ENCODE peak calls at places on chromosomes 6 and 20, in six cellular contexts. One of them, this sample, is unnamed.

GRCh38 chr20:62500237-62500864 is 24.6 kb upstream of the GATA5 start:
- DNase-seq in left cardiac atrium: peak
- DNase-seq in activated CD4-positive, CD25-positive, alpha-beta regulatory T cell: peak
- DNase-seq in myocyte: peak
- DNase-seq in NCI-H1436: peak
- DNase-seq in fibroblast of mammary gland: peak
- DNase-seq in this sample: peak

GRCh38 chr20:3861191-3861590 is 14.6 kb downstream of the MAVS start:
- DNase-seq in left cardiac atrium: no peak
- DNase-seq in activated CD4-positive, CD25-positive, alpha-beta regulatory T cell: no peak
- DNase-seq in myocyte: no peak
- DNase-seq in NCI-H1436: no peak
- DNase-seq in fibroblast of mammary gland: no peak
- DNase-seq in this sample: no peak

GRCh38 chr20:46414608-46415007 is 8.2 kb upstream of the ELMO2 start:
- DNase-seq in left cardiac atrium: no peak
- DNase-seq in activated CD4-positive, CD25-positive, alpha-beta regulatory T cell: no peak
- DNase-seq in myocyte: no peak
- DNase-seq in NCI-H1436: no peak
- DNase-seq in fibroblast of mammary gland: no peak
- DNase-seq in this sample: no peak

GRCh38 chr20:63009988-63010769 is 3.4 kb upstream of the BHLHE23 start:
- DNase-seq in left cardiac atrium: no peak
- DNase-seq in activated CD4-positive, CD25-positive, alpha-beta regulatory T cell: peak
- DNase-seq in myocyte: peak
- DNase-seq in NCI-H1436: no peak
- DNase-seq in fibroblast of mammary gland: peak
- DNase-seq in this sample: peak

GRCh38 chr6:35048031-35048613 is 93.0 kb downstream of the TCP11 start:
- DNase-seq in left cardiac atrium: no peak
- DNase-seq in activated CD4-positive, CD25-positive, alpha-beta regulatory T cell: no peak
- DNase-seq in myocyte: peak
- DNase-seq in NCI-H1436: no peak
- DNase-seq in fibroblast of mammary gland: no peak
- DNase-seq in this sample: peak

GRCh38 chr6:53199156-53199555 is 50.5 kb upstream of the GCM1 start:
- DNase-seq in left cardiac atrium: no peak
- DNase-seq in activated CD4-positive, CD25-positive, alpha-beta regulatory T cell: no peak
- DNase-seq in myocyte: no peak
- DNase-seq in NCI-H1436: no peak
- DNase-seq in fibroblast of mammary gland: no peak
- DNase-seq in this sample: no peak

GRCh38 chr6:159013229-159013628 is 13.2 kb upstream of the RSPH3 start:
- DNase-seq in left cardiac atrium: no peak
- DNase-seq in activated CD4-positive, CD25-positive, alpha-beta regulatory T cell: no peak
- DNase-seq in myocyte: peak
- DNase-seq in NCI-H1436: no peak
- DNase-seq in fibroblast of mammary gland: peak
- DNase-seq in this sample: no peak

GRCh38 chr6:152858151-152858550 is 107.6 kb downstream of the VIP start:
- DNase-seq in left cardiac atrium: no peak
- DNase-seq in activated CD4-positive, CD25-positive, alpha-beta regulatory T cell: no peak
- DNase-seq in myocyte: no peak
- DNase-seq in NCI-H1436: no peak
- DNase-seq in fibroblast of mammary gland: no peak
- DNase-seq in this sample: no peak

GRCh38 chr6:32168350-32168749 is 4.0 kb downstream of the EGFL8 start:
- DNase-seq in left cardiac atrium: no peak
- DNase-seq in activated CD4-positive, CD25-positive, alpha-beta regulatory T cell: no peak
- DNase-seq in myocyte: no peak
- DNase-seq in NCI-H1436: no peak
- DNase-seq in fibroblast of mammary gland: no peak
- DNase-seq in this sample: no peak

GRCh38 chr6:51513891-51514290 is 573.5 kb downstream of the PKHD1 start:
- DNase-seq in left cardiac atrium: no peak
- DNase-seq in activated CD4-positive, CD25-positive, alpha-beta regulatory T cell: no peak
- DNase-seq in myocyte: no peak
- DNase-seq in NCI-H1436: no peak
- DNase-seq in fibroblast of mammary gland: no peak
- DNase-seq in this sample: no peak

GRCh38 chr6:168606722-168607121 is 165.7 kb downstream of the SMOC2 start:
- DNase-seq in left cardiac atrium: no peak
- DNase-seq in activated CD4-positive, CD25-positive, alpha-beta regulatory T cell: no peak
- DNase-seq in myocyte: no peak
- DNase-seq in NCI-H1436: no peak
- DNase-seq in fibroblast of mammary gland: no peak
- DNase-seq in this sample: no peak

GRCh38 chr20:57439432-57439831 is 48.2 kb downstream of the RBM38 start:
- DNase-seq in left cardiac atrium: peak
- DNase-seq in activated CD4-positive, CD25-positive, alpha-beta regulatory T cell: no peak
- DNase-seq in myocyte: peak
- DNase-seq in NCI-H1436: no peak
- DNase-seq in fibroblast of mammary gland: no peak
- DNase-seq in this sample: peak

GRCh38 chr6:157151029-157151428 is 172.3 kb downstream of the TMEM242 start:
- DNase-seq in left cardiac atrium: peak
- DNase-seq in activated CD4-positive, CD25-positive, alpha-beta regulatory T cell: no peak
- DNase-seq in myocyte: no peak
- DNase-seq in NCI-H1436: no peak
- DNase-seq in fibroblast of mammary gland: no peak
- DNase-seq in this sample: no peak

GRCh38 chr20:20568604-20569205 is 143.7 kb downstream of the RALGAPA2 start:
- DNase-seq in left cardiac atrium: no peak
- DNase-seq in activated CD4-positive, CD25-positive, alpha-beta regulatory T cell: no peak
- DNase-seq in myocyte: peak
- DNase-seq in NCI-H1436: peak
- DNase-seq in fibroblast of mammary gland: peak
- DNase-seq in this sample: no peak

This sample was measured in left colon.